ENCODE peak calls at places on chromosomes 2 and 18, in eight cellular contexts. M is NAMALWA; N is T-helper 9 cell; U is mesendoderm; F is effector memory CD8-positive, alpha-beta T cell; L is ACHN; C is CD14-positive monocyte; B is pancreas. X is an unnamed sample.

GRCh38 chr2:96501471-96501874 is 3.7 kb downstream of the NEURL3 start:
- DNase-seq in M (no peak), N (no peak), U (no peak), F (no peak), L (no peak), C (no peak), B (no peak), X (no peak)

GRCh38 chr2:114068438-114068837 is 178.5 kb downstream of the ACTR3 start:
- DNase-seq in M (peak; percentile 8), N (no peak), U (peak; percentile 35), F (no peak), L (peak; percentile 22), C (no peak), B (no peak), X (no peak)

GRCh38 chr2:207533609-207534008 is 3.8 kb downstream of the CREB1 start:
- DNase-seq in M (no peak), N (no peak), U (no peak), F (no peak), L (no peak), C (no peak), B (no peak), X (no peak)

GRCh38 chr2:100291152-100291970 is 30.9 kb downstream of the LONRF2 start:
- DNase-seq in M (no peak), N (peak; percentile 8), U (peak; percentile 97), F (no peak), L (peak; percentile 94), C (no peak), B (peak; percentile 65), X (no peak)

GRCh38 chr2:25651066-25651465 is 22.3 kb downstream of the DTNB start:
- DNase-seq in M (no peak), N (no peak), U (no peak), F (no peak), L (no peak), C (no peak), B (no peak), X (no peak)

GRCh38 chr2:74003494-74004211 is 18.9 kb downstream of the TET3 start:
- DNase-seq in M (no peak), N (no peak), U (peak; percentile 76), F (no peak), L (no peak), C (no peak), B (peak; percentile 10), X (no peak)

GRCh38 chr2:99636432-99637034 is 146.7 kb upstream of the REV1 start:
- DNase-seq in M (no peak), N (no peak), U (no peak), F (no peak), L (no peak), C (no peak), B (no peak), X (no peak)

GRCh38 chr2:125559186-125559585 is 1096.8 kb upstream of the GYPC start:
- DNase-seq in M (no peak), N (no peak), U (no peak), F (no peak), L (no peak), C (no peak), B (no peak), X (no peak)

GRCh38 chr2:237471457-237472186 is 15.4 kb upstream of the MLPH start:
- DNase-seq in M (peak; percentile 63), N (no peak), U (peak; percentile 84), F (peak; percentile 11), L (peak; percentile 78), C (no peak), B (peak; percentile 65), X (peak; percentile 17)

GRCh38 chr2:237628482-237629187 is 1.2 kb downstream of the LRRFIP1 start:
- DNase-seq in M (no peak), N (no peak), U (no peak), F (no peak), L (no peak), C (no peak), B (no peak), X (no peak)

GRCh38 chr2:73284296-73285161 is at the start of gene FBXO41:
- DNase-seq in M (peak; percentile 88), N (peak; percentile 35), U (peak; percentile 54), F (peak; percentile 47), L (peak; percentile 57), C (no peak), B (peak; percentile 77), X (peak; percentile 71)

GRCh38 chr2:239035997-239036731 is 188.3 kb downstream of the TWIST2 start:
- DNase-seq in M (no peak), N (no peak), U (peak; percentile 34), F (no peak), L (no peak), C (no peak), B (no peak), X (no peak)

GRCh38 chr18:60596928-60597327 is 224.4 kb upstream of the MC4R start:
- DNase-seq in M (no peak), N (no peak), U (no peak), F (no peak), L (no peak), C (no peak), B (no peak), X (no peak)